ENCODE peak calls at places on chromosomes 4 and X, in ten cellular contexts. One of them, this sample, is unnamed.

GRCh38 chr4:151627491-151627890 is 133.3 kb downstream of the GATB start:
- DNase-seq in HCT116: no peak
- DNase-seq in lower leg skin: no peak
- DNase-seq in CD8-positive, alpha-beta T cell: no peak
- DNase-seq in pancreas: no peak
- DNase-seq in fibroblast of mammary gland: peak; percentile 45
- DNase-seq in cardiac muscle cell: no peak
- DNase-seq in left ventricle myocardium inferior: no peak
- DNase-seq in heart right ventricle: no peak
- DNase-seq in tibial artery: no peak
- DNase-seq in this sample: no peak

GRCh38 chr4:7785017-7785416 is 154.6 kb downstream of the AFAP1 start:
- DNase-seq in HCT116: no peak
- DNase-seq in lower leg skin: no peak
- DNase-seq in CD8-positive, alpha-beta T cell: no peak
- DNase-seq in pancreas: no peak
- DNase-seq in fibroblast of mammary gland: peak; percentile 83
- DNase-seq in cardiac muscle cell: no peak
- DNase-seq in left ventricle myocardium inferior: no peak
- DNase-seq in heart right ventricle: no peak
- DNase-seq in tibial artery: peak; percentile 46
- DNase-seq in this sample: no peak

GRCh38 chr4:80360102-80360501 is 24.6 kb downstream of the CFAP299 start:
- DNase-seq in HCT116: no peak
- DNase-seq in lower leg skin: no peak
- DNase-seq in CD8-positive, alpha-beta T cell: no peak
- DNase-seq in pancreas: no peak
- DNase-seq in fibroblast of mammary gland: no peak
- DNase-seq in cardiac muscle cell: no peak
- DNase-seq in left ventricle myocardium inferior: no peak
- DNase-seq in heart right ventricle: no peak
- DNase-seq in tibial artery: no peak
- DNase-seq in this sample: no peak

GRCh38 chr4:71188197-71188625 is 150.6 kb upstream of the SLC4A4 start:
- DNase-seq in HCT116: no peak
- DNase-seq in lower leg skin: no peak
- DNase-seq in CD8-positive, alpha-beta T cell: no peak
- DNase-seq in pancreas: no peak
- DNase-seq in fibroblast of mammary gland: no peak
- DNase-seq in cardiac muscle cell: peak; percentile 53
- DNase-seq in left ventricle myocardium inferior: no peak
- DNase-seq in heart right ventricle: no peak
- DNase-seq in tibial artery: no peak
- DNase-seq in this sample: no peak

GRCh38 chrX:93319604-93320003 is 353.8 kb downstream of the NAP1L3 start:
- DNase-seq in HCT116: no peak
- DNase-seq in lower leg skin: no peak
- DNase-seq in CD8-positive, alpha-beta T cell: no peak
- DNase-seq in pancreas: no peak
- DNase-seq in fibroblast of mammary gland: no peak
- DNase-seq in cardiac muscle cell: no peak
- DNase-seq in left ventricle myocardium inferior: no peak
- DNase-seq in heart right ventricle: no peak
- DNase-seq in tibial artery: no peak
- DNase-seq in this sample: no peak

GRCh38 chr4:169649545-169650226 is 29.3 kb downstream of the CLCN3 start:
- DNase-seq in HCT116: no peak
- DNase-seq in lower leg skin: no peak
- DNase-seq in CD8-positive, alpha-beta T cell: no peak
- DNase-seq in pancreas: peak; percentile 45
- DNase-seq in fibroblast of mammary gland: no peak
- DNase-seq in cardiac muscle cell: peak; percentile 35
- DNase-seq in left ventricle myocardium inferior: peak; percentile 62
- DNase-seq in heart right ventricle: peak; percentile 53
- DNase-seq in tibial artery: no peak
- DNase-seq in this sample: no peak

GRCh38 chrX:68746988-68747387 is 81.8 kb upstream of the EFNB1 start:
- DNase-seq in HCT116: no peak
- DNase-seq in lower leg skin: no peak
- DNase-seq in CD8-positive, alpha-beta T cell: no peak
- DNase-seq in pancreas: no peak
- DNase-seq in fibroblast of mammary gland: no peak
- DNase-seq in cardiac muscle cell: no peak
- DNase-seq in left ventricle myocardium inferior: no peak
- DNase-seq in heart right ventricle: no peak
- DNase-seq in tibial artery: no peak
- DNase-seq in this sample: no peak

GRCh38 chr4:76696109-76696508 is 201.8 kb downstream of the SOWAHB start:
- DNase-seq in HCT116: no peak
- DNase-seq in lower leg skin: no peak
- DNase-seq in CD8-positive, alpha-beta T cell: no peak
- DNase-seq in pancreas: no peak
- DNase-seq in fibroblast of mammary gland: no peak
- DNase-seq in cardiac muscle cell: peak; percentile 39
- DNase-seq in left ventricle myocardium inferior: no peak
- DNase-seq in heart right ventricle: no peak
- DNase-seq in tibial artery: no peak
- DNase-seq in this sample: no peak

GRCh38 chrX:14832151-14832550 is 40.7 kb downstream of the FANCB start:
- DNase-seq in HCT116: no peak
- DNase-seq in lower leg skin: no peak
- DNase-seq in CD8-positive, alpha-beta T cell: no peak
- DNase-seq in pancreas: no peak
- DNase-seq in fibroblast of mammary gland: peak; percentile 61
- DNase-seq in cardiac muscle cell: no peak
- DNase-seq in left ventricle myocardium inferior: no peak
- DNase-seq in heart right ventricle: no peak
- DNase-seq in tibial artery: no peak
- DNase-seq in this sample: no peak

GRCh38 chr4:16626945-16627344 is 271.5 kb downstream of the LDB2 start:
- DNase-seq in HCT116: no peak
- DNase-seq in lower leg skin: peak; percentile 43
- DNase-seq in CD8-positive, alpha-beta T cell: no peak
- DNase-seq in pancreas: no peak
- DNase-seq in fibroblast of mammary gland: peak; percentile 99
- DNase-seq in cardiac muscle cell: no peak
- DNase-seq in left ventricle myocardium inferior: no peak
- DNase-seq in heart right ventricle: no peak
- DNase-seq in tibial artery: no peak
- DNase-seq in this sample: no peak

GRCh38 chrX:108494416-108495095 is 54.9 kb downstream of the COL4A5 start:
- DNase-seq in HCT116: no peak
- DNase-seq in lower leg skin: no peak
- DNase-seq in CD8-positive, alpha-beta T cell: no peak
- DNase-seq in pancreas: no peak
- DNase-seq in fibroblast of mammary gland: peak; percentile 16
- DNase-seq in cardiac muscle cell: no peak
- DNase-seq in left ventricle myocardium inferior: no peak
- DNase-seq in heart right ventricle: no peak
- DNase-seq in tibial artery: no peak
- DNase-seq in this sample: no peak

GRCh38 chr4:146282662-146283061 is 68.3 kb downstream of the REELD1 start:
- DNase-seq in HCT116: no peak
- DNase-seq in lower leg skin: no peak
- DNase-seq in CD8-positive, alpha-beta T cell: no peak
- DNase-seq in pancreas: no peak
- DNase-seq in fibroblast of mammary gland: no peak
- DNase-seq in cardiac muscle cell: no peak
- DNase-seq in left ventricle myocardium inferior: no peak
- DNase-seq in heart right ventricle: no peak
- DNase-seq in tibial artery: no peak
- DNase-seq in this sample: no peak

GRCh38 chr4:152554742-152555141 is 18.9 kb upstream of the FBXW7 start:
- DNase-seq in HCT116: no peak
- DNase-seq in lower leg skin: no peak
- DNase-seq in CD8-positive, alpha-beta T cell: no peak
- DNase-seq in pancreas: no peak
- DNase-seq in fibroblast of mammary gland: no peak
- DNase-seq in cardiac muscle cell: no peak
- DNase-seq in left ventricle myocardium inferior: no peak
- DNase-seq in heart right ventricle: no peak
- DNase-seq in tibial artery: no peak
- DNase-seq in this sample: no peak

GRCh38 chrX:65866146-65866545 is 173.7 kb downstream of the VSIG4 start:
- DNase-seq in HCT116: no peak
- DNase-seq in lower leg skin: no peak
- DNase-seq in CD8-positive, alpha-beta T cell: peak; percentile 11
- DNase-seq in pancreas: no peak
- DNase-seq in fibroblast of mammary gland: no peak
- DNase-seq in cardiac muscle cell: no peak
- DNase-seq in left ventricle myocardium inferior: no peak
- DNase-seq in heart right ventricle: no peak
- DNase-seq in tibial artery: no peak
- DNase-seq in this sample: no peak

GRCh38 chr4:64967286-64967685 is 558.0 kb upstream of the TECRL start:
- DNase-seq in HCT116: no peak
- DNase-seq in lower leg skin: no peak
- DNase-seq in CD8-positive, alpha-beta T cell: no peak
- DNase-seq in pancreas: no peak
- DNase-seq in fibroblast of mammary gland: no peak
- DNase-seq in cardiac muscle cell: no peak
- DNase-seq in left ventricle myocardium inferior: no peak
- DNase-seq in heart right ventricle: no peak
- DNase-seq in tibial artery: no peak
- DNase-seq in this sample: no peak

GRCh38 chr4:142721187-142721586 is 124.9 kb downstream of the INPP4B start:
- DNase-seq in HCT116: no peak
- DNase-seq in lower leg skin: no peak
- DNase-seq in CD8-positive, alpha-beta T cell: no peak
- DNase-seq in pancreas: no peak
- DNase-seq in fibroblast of mammary gland: no peak
- DNase-seq in cardiac muscle cell: no peak
- DNase-seq in left ventricle myocardium inferior: no peak
- DNase-seq in heart right ventricle: no peak
- DNase-seq in tibial artery: no peak
- DNase-seq in this sample: no peak

GRCh38 chr4:142718981-142719380 is 127.1 kb downstream of the INPP4B start:
- DNase-seq in HCT116: no peak
- DNase-seq in lower leg skin: no peak
- DNase-seq in CD8-positive, alpha-beta T cell: no peak
- DNase-seq in pancreas: no peak
- DNase-seq in fibroblast of mammary gland: no peak
- DNase-seq in cardiac muscle cell: no peak
- DNase-seq in left ventricle myocardium inferior: no peak
- DNase-seq in heart right ventricle: no peak
- DNase-seq in tibial artery: no peak
- DNase-seq in this sample: no peak

GRCh38 chr4:142715727-142716126 is 130.4 kb downstream of the INPP4B start:
- DNase-seq in HCT116: no peak
- DNase-seq in lower leg skin: no peak
- DNase-seq in CD8-positive, alpha-beta T cell: no peak
- DNase-seq in pancreas: no peak
- DNase-seq in fibroblast of mammary gland: no peak
- DNase-seq in cardiac muscle cell: no peak
- DNase-seq in left ventricle myocardium inferior: no peak
- DNase-seq in heart right ventricle: no peak
- DNase-seq in tibial artery: no peak
- DNase-seq in this sample: no peak

GRCh38 chr4:142719854-142720541 is 126.1 kb downstream of the INPP4B start:
- DNase-seq in HCT116: peak; percentile 68
- DNase-seq in lower leg skin: no peak
- DNase-seq in CD8-positive, alpha-beta T cell: no peak
- DNase-seq in pancreas: no peak
- DNase-seq in fibroblast of mammary gland: peak; percentile 40
- DNase-seq in cardiac muscle cell: peak; percentile 37
- DNase-seq in left ventricle myocardium inferior: no peak
- DNase-seq in heart right ventricle: no peak
- DNase-seq in tibial artery: no peak
- DNase-seq in this sample: no peak
- TF ChIP-seq CTCF in HCT116: peak; percentile 33
- TF ChIP-seq CTCF in lower leg skin: no peak
- TF ChIP-seq CTCF in CD8-positive, alpha-beta T cell: peak; percentile 69
- TF ChIP-seq CTCF in pancreas: no peak
- TF ChIP-seq CTCF in fibroblast of mammary gland: peak; percentile 50
- TF ChIP-seq CTCF in cardiac muscle cell: peak; percentile 49
- TF ChIP-seq CTCF in left ventricle myocardium inferior: peak; percentile 63
- TF ChIP-seq CTCF in heart right ventricle: peak; percentile 66
- TF ChIP-seq CTCF in tibial artery: no peak
- TF ChIP-seq CTCF in this sample: no peak

DNA sequence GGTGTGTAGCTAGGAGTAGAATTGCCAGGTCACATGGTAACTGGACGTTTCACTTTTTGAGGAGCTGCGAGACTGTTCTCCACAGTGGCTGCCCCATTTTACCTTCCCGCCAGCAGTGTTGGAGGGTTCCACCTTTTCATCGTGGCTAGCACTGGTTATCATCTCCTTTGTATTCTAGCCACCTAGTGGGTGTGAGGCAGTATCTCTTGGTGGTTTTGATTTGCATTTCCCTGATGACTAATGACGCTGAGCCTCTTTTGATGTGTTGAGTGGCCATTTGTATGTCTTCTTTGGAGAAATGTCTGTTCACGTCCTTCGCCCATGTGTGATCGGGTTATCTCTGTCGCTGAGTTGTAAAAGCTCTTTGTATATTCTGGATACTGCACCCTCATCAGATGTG is 10.6 kb downstream of the ABCD1 start:
- DNase-seq in HCT116: no peak
- DNase-seq in lower leg skin: no peak
- DNase-seq in CD8-positive, alpha-beta T cell: no peak
- DNase-seq in pancreas: no peak
- DNase-seq in fibroblast of mammary gland: no peak
- DNase-seq in cardiac muscle cell: no peak
- DNase-seq in left ventricle myocardium inferior: no peak
- DNase-seq in heart right ventricle: no peak
- DNase-seq in tibial artery: no peak
- DNase-seq in this sample: no peak
- TF ChIP-seq CTCF in HCT116: no peak
- TF ChIP-seq CTCF in lower leg skin: no peak
- TF ChIP-seq CTCF in CD8-positive, alpha-beta T cell: no peak
- TF ChIP-seq CTCF in pancreas: no peak
- TF ChIP-seq CTCF in fibroblast of mammary gland: no peak
- TF ChIP-seq CTCF in cardiac muscle cell: no peak
- TF ChIP-seq CTCF in left ventricle myocardium inferior: no peak
- TF ChIP-seq CTCF in heart right ventricle: no peak
- TF ChIP-seq CTCF in tibial artery: no peak
- TF ChIP-seq CTCF in this sample: no peak

GRCh38 chr4:61202100-61202637 is 2.0 kb downstream of the ADGRL3 start:
- DNase-seq in HCT116: no peak
- DNase-seq in lower leg skin: no peak
- DNase-seq in CD8-positive, alpha-beta T cell: no peak
- DNase-seq in pancreas: peak; percentile 6
- DNase-seq in fibroblast of mammary gland: no peak
- DNase-seq in cardiac muscle cell: peak; percentile 32
- DNase-seq in left ventricle myocardium inferior: peak; percentile 18
- DNase-seq in heart right ventricle: peak; percentile 22
- DNase-seq in tibial artery: peak; percentile 68
- DNase-seq in this sample: peak; percentile 2
- TF ChIP-seq CTCF in HCT116: no peak
- TF ChIP-seq CTCF in lower leg skin: no peak
- TF ChIP-seq CTCF in CD8-positive, alpha-beta T cell: no peak
- TF ChIP-seq CTCF in pancreas: no peak
- TF ChIP-seq CTCF in fibroblast of mammary gland: no peak
- TF ChIP-seq CTCF in cardiac muscle cell: peak; percentile 10
- TF ChIP-seq CTCF in left ventricle myocardium inferior: no peak
- TF ChIP-seq CTCF in heart right ventricle: no peak
- TF ChIP-seq CTCF in tibial artery: peak; percentile 29
- TF ChIP-seq CTCF in this sample: no peak

DNA sequence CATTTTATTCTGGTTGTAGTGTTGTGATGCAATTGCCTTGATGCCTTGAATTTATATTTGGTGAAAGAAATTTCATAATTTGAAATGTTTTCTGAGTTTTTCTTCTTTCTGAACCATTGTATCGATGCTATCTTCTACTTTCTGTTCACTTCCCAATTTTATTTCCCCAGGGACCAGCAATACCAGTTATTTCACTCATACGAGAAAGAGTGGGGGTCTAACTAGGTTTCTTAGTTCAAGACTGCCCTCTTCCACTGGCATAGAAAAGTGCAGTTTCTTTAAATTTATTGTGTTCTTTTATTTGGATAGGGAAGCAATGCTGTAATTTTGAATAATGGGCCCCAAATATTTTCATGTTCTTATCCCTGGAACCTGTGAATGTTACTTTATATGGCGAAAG is 544.0 kb upstream of the ADGRL3 start:
- DNase-seq in HCT116: no peak
- DNase-seq in lower leg skin: no peak
- DNase-seq in CD8-positive, alpha-beta T cell: no peak
- DNase-seq in pancreas: no peak
- DNase-seq in fibroblast of mammary gland: no peak
- DNase-seq in cardiac muscle cell: no peak
- DNase-seq in left ventricle myocardium inferior: no peak
- DNase-seq in heart right ventricle: no peak
- DNase-seq in tibial artery: no peak
- DNase-seq in this sample: no peak
- TF ChIP-seq CTCF in HCT116: no peak
- TF ChIP-seq CTCF in lower leg skin: no peak
- TF ChIP-seq CTCF in CD8-positive, alpha-beta T cell: no peak
- TF ChIP-seq CTCF in pancreas: no peak
- TF ChIP-seq CTCF in fibroblast of mammary gland: no peak
- TF ChIP-seq CTCF in cardiac muscle cell: no peak
- TF ChIP-seq CTCF in left ventricle myocardium inferior: no peak
- TF ChIP-seq CTCF in heart right ventricle: no peak
- TF ChIP-seq CTCF in tibial artery: no peak
- TF ChIP-seq CTCF in this sample: no peak

This sample was measured in Calu3.